ENCODE peak calls at places on chromosomes 5 and 9, in four cellular contexts. G is ovary, H is WTC11, U is kidney epithelial cell. O is an unnamed sample.

GRCh38 chr9:19493845-19494244 is 85.0 kb downstream of the ACER2 start:
- DNase-seq in U (no peak), H (no peak), G (no peak), O (no peak)

GRCh38 chr9:133604214-133604613 is 5.0 kb downstream of the FAM163B start:
- DNase-seq in H (no peak), U (no peak), G (no peak), O (no peak)

GRCh38 chr5:17069995-17070405 is 133.9 kb upstream of the MYO10 start:
- DNase-seq in G (no peak), H (no peak), U (no peak), O (peak)

GRCh38 chr5:150129813-150130492 is 25.7 kb downstream of the PDGFRB start:
- DNase-seq in U (no peak), G (peak), H (peak), O (peak)

GRCh38 chr9:138008081-138008841 is 130.7 kb downstream of the CACNA1B start:
- DNase-seq in U (no peak), G (peak), H (no peak), O (no peak)

GRCh38 chr5:38601843-38602424 is 45.5 kb upstream of the LIFR start:
- DNase-seq in H (no peak), G (no peak), U (peak), O (peak)

GRCh38 chr5:78293856-78294249 is 645 bp downstream of the AP3B1 start:
- DNase-seq in U (no peak), G (no peak), H (no peak), O (no peak)

GRCh38 chr9:83955985-83956287 is 24.1 kb downstream of the HNRNPK start:
- DNase-seq in H (no peak), G (no peak), U (no peak), O (no peak)

GRCh38 chr9:6645153-6646027 is at the start of gene GLDC:
- DNase-seq in H (peak), U (peak), G (peak), O (peak)

GRCh38 chr5:64615895-64616294 is 74.4 kb upstream of the SHISAL2B start:
- DNase-seq in G (no peak), U (no peak), H (no peak), O (no peak)

GRCh38 chr5:64606926-64607325 is 83.4 kb upstream of the SHISAL2B start:
- DNase-seq in H (no peak), U (no peak), G (no peak), O (no peak)

DNA sequence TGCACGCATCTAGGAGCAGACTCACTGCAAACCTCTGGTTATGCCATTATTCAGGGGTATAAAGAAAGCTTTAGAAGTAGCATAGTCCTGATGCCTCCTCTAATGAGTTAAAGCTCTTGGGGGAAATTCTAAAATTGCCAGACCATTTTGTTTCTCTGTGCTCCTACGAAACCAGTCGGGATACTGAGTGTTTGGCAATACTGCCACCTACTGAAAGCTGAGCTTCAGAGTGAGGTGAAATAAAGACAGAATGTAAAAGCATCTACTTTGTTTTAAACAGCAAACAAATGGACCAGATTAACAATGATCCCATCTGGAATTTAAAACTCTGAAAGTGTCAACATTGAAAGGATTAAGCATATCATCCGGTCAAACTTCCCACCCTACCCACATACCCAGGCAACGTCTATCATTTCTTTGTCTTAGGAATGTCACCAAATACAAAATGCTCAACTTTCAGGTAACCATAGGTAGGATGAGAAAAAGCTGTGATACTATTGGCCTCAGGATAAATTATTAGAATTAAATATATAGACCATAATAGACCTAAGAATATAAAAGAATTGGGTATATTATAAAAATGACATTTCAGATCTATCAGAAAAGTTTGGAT is 77.8 kb upstream of the SHISAL2B start:
- DNase-seq in H (peak), G (peak), U (peak), O (no peak)
- TF ChIP-seq CTCF in H (peak), G (peak), U (peak), O (peak)

DNA sequence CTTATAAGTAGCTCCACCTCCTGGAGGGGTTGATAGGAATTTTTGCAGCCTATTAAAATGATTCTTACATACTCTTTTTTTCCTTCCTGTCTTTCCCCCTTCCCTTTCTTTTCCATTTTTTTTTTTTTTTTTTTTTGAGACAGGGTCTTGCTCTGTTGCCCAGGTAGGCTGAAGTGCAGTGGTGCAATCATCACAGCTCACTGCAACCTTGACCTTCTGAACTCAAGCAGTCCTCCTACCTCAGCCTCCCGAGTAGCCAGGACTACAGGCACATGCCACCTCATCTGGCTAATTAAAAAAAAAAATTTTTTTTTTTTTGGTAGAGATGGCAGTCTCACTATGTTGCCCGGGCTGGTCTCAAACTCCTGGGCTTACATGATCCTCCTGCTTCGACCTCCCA is 4.3 kb upstream of the TBC1D2 start:
- DNase-seq in G (no peak), H (no peak), U (no peak), O (no peak)
- TF ChIP-seq CTCF in G (no peak), H (no peak), U (no peak), O (no peak)

GRCh38 chr5:52789378-52789777 is 1.7 kb downstream of the ITGA1 start:
- DNase-seq in U (no peak), G (no peak), H (no peak), O (no peak)

GRCh38 chr5:52787600-52788504 is at the start of the genes ITGA1 and PELO:
- DNase-seq in H (peak), U (no peak), G (peak), O (peak)

GRCh38 chr5:52788505-52788821 is 747 bp downstream of the ITGA1 start:
- DNase-seq in H (no peak), G (no peak), U (no peak), O (no peak)

GRCh38 chr5:52786391-52786790 is 1.3 kb upstream of the ITGA1 start:
- DNase-seq in U (no peak), G (no peak), H (no peak), O (no peak)

GRCh38 chr5:52786937-52787599 is 648 bp upstream of the ITGA1 start:
- DNase-seq in H (peak), U (no peak), G (peak), O (no peak)
- TF ChIP-seq CTCF in H (no peak), U (peak), G (no peak), O (peak)

DNA sequence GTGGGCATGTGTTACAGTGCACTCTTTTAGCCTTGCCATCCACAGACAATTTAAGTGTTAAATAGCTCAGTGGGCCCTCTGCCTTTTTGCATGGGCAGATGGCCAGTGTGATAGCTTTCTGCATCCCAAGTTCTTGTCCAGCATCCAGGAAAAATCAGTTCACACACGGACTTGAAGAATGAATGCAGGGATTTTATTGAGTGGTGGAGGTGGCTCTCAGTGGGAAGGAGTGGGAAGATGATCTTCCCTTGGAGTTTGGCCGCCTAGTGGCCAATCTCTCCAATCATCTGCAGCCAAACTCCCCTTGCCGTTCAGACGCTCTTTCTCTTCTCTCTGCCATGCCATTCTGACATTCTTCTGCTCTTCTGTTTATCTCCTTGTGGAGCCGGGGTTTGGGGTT is 322.4 kb upstream of the GRAMD2B start:
- DNase-seq in U (no peak), H (peak), G (no peak), O (no peak)
- TF ChIP-seq CTCF in U (peak), H (peak), G (no peak), O (peak)

DNA sequence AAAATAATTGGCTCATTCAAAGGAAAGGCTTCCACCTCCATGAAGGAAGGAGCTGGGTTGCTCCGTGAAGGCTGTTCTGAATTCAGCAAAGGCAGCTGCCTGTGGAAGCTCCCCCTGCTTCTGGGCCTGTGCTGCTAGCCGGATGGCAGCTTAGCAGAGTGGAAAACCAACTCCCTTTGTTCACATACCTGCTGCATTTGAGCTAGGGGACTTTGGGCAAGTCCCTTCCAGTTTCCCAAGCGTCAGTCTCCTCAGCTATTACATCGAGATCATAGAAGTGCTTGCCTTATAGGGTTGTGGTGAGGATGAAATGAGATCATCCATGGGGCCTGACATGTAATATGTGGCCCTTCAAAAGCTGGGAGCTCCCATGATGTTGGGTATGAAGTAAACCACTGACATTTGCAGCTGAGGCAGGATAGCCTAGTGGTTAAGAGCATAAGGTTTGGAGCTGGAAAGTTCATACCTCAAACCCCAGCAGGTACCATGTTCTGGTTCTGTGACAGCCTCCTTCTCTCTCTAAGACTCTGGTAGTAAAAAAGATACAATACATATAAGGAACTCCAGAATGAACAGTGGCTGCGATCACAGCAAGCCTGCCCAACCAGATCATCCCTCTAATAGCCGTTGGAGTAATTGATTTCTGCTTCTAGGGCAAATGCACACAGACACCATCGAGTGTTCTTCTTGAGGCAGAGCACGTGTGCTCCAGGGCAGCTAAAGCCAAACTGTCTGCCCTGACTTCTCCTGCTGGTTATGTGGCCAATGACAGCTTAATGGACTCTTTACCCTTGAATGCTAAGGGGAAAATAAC is 11.0 kb upstream of the DENND1A start:
- DNase-seq in G (no peak), U (no peak), H (no peak), O (no peak)
- TF ChIP-seq CTCF in G (no peak), U (no peak), H (no peak), O (no peak)

DNA sequence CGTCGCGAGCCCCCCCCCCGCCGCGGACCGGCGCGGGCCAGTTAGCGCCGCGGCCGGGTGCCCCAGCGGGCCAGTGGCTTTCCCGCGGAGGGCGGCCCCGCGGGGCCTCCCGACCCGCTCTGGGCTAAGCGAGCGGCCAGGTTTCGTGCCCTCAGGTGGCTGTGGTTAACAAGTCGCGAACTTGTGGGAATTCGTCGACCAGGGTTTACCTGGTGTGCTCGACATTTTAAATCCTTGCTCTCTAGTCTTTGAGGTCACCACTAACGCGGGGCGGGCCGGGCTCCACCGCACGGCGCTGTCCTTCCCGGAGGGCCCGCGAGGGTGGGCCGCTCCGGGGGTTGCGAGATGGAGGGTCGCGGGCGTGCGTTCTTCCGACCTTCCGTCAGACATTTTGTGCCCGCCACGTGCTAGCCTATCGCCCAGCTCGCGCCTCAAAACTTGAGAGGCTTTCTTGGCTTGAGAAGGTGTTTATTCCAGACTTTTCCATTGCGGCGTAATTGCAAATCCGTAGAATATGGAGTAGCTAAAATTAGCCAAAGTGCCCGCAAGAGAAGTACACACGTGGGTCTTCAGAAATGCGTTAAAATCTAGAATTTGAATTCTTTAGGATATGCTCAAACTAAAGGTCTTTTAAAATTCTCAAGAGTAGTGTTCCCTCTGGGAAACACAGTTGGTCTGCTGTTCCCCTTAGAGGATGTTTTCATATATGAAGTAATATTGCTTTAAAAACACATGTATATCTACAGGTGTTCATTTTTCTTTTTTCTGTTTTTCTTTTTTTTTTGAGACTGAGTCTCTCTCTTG is 2.1 kb downstream of the ANP32B start:
- DNase-seq in U (no peak), H (peak), G (peak), O (peak)
- TF ChIP-seq CTCF in U (no peak), H (no peak), G (no peak), O (no peak)

GRCh38 chr5:53481887-53482716 is 1.7 kb downstream of the FST start:
- DNase-seq in H (peak), U (no peak), G (peak), O (peak)

GRCh38 chr5:53479656-53480473 is 564 bp upstream of the FST start:
- DNase-seq in G (peak), H (peak), U (no peak), O (peak)

GRCh38 chr5:53481354-53481886 is 991 bp downstream of the FST start:
- DNase-seq in U (no peak), G (no peak), H (no peak), O (no peak)

GRCh38 chr5:53480474-53481353 is at the start of gene FST:
- DNase-seq in U (no peak), H (peak), G (peak), O (no peak)

GRCh38 chr5:53482717-53483638 is 2.5 kb downstream of the FST start:
- DNase-seq in U (no peak), G (peak), H (peak), O (no peak)
- TF ChIP-seq CTCF in U (peak), G (no peak), H (no peak), O (no peak)

GRCh38 chr5:132294728-132295504 is 722 bp downstream of the SLC22A4 start:
- DNase-seq in G (peak), H (peak), U (peak), O (peak)

GRCh38 chr5:132295505-132296411 is 1.6 kb downstream of the SLC22A4 start:
- DNase-seq in G (no peak), H (no peak), U (no peak), O (no peak)

GRCh38 chr5:132291026-132291425 is 3.2 kb upstream of the SLC22A4 start:
- DNase-seq in H (no peak), U (no peak), G (no peak), O (no peak)

GRCh38 chr5:132293992-132294727 is at the start of gene SLC22A4:
- DNase-seq in U (peak), G (peak), H (peak), O (peak)

GRCh38 chr5:132293066-132293991 is 865 bp upstream of the SLC22A4 start:
- DNase-seq in G (peak), U (peak), H (peak), O (peak)
- TF ChIP-seq CTCF in G (no peak), U (peak), H (no peak), O (no peak)

DNA sequence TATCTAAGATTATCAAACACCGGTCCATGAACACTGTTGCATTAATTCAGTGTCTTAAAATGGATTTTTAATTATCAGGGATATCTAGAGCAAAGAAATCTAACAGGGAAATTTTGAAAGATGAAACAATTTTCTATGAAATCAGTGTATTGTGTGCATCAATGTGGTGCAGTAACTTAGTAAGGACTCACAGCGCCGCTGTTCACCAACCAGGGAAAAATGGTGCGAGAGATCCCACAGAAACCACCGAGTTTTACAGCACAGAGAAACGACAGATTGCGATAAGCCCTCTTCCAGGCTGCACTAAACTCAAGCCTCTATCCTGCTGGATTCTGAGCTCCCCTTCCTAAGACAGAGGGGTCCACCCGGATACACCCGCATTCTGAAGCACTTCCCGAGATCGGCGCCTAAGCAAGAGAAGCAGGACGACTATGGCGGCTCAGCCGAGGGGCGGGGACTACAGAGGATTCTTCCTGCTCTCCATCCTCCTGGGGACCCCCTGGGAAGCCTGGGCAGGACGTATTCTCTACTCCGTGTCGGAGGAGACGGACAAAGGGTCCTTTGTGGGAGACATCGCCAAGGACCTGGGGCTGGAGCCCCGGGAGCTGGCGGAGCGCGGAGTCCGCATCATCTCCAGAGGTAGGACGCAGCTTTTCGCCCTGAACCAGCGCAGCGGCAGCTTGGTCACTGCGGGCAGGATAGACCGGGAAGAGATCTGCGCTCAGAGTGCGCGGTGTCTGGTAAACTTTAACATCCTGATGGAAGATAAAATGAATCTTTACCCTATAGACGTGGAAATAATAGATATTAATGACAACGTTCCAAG is at the start of gene PCDHGA7:
- DNase-seq in U (no peak), H (no peak), G (no peak), O (no peak)
- TF ChIP-seq CTCF in U (peak), H (no peak), G (no peak), O (no peak)

GRCh38 chr9:38360880-38361836 is 31.3 kb upstream of the ALDH1B1 start:
- DNase-seq in H (no peak), U (no peak), G (no peak), O (no peak)
- TF ChIP-seq CTCF in H (no peak), U (no peak), G (no peak), O (no peak)